ENCODE peak calls at places on chromosomes 12 and 14, in nine cellular contexts. B is mammary epithelial cell, P is keratinocyte, R is GM23338, I is fibroblast of lung, V is hepatocyte, K is DND-41, T is neural progenitor cell, D is astrocyte. W is an unnamed sample.

GRCh38 chr12:60205500-60205899 is 609.7 kb downstream of the SLC16A7 start:
- DNase-seq in B (peak; percentile 49), P (no peak), R (peak; percentile 30), I (peak; percentile 25), V (peak; percentile 17), K (no peak), T (peak; percentile 10), D (peak; percentile 57), W (no peak)

GRCh38 chr12:115023279-115023678 is 339.3 kb upstream of the TBX3 start:
- DNase-seq in B (no peak), P (no peak), R (no peak), I (peak; percentile 77), V (no peak), K (no peak), T (no peak), D (peak; percentile 6), W (no peak)

GRCh38 chr14:57822081-57822480 is 43.8 kb downstream of the SLC35F4 start:
- DNase-seq in B (peak; percentile 56), P (no peak), R (no peak), I (no peak), V (no peak), K (no peak), T (no peak), D (no peak), W (no peak)

GRCh38 chr14:74014299-74014698 is 4.8 kb downstream of the ENTPD5 start:
- DNase-seq in B (no peak), P (no peak), R (no peak), I (peak; percentile 21), V (peak; percentile 44), K (no peak), T (no peak), D (no peak), W (no peak)

GRCh38 chr12:81949721-81950120 is 190.6 kb upstream of the PPFIA2 start:
- DNase-seq in B (no peak), P (no peak), R (no peak), I (no peak), V (no peak), K (no peak), T (no peak), D (no peak), W (no peak)

GRCh38 chr12:69534389-69534822 is 50.9 kb upstream of the CCT2 start:
- DNase-seq in B (peak; percentile 98), P (peak; percentile 56), R (peak; percentile 96), I (peak; percentile 100), V (peak; percentile 89), K (no peak), T (peak; percentile 61), D (peak; percentile 100), W (peak; percentile 94)

GRCh38 chr14:24662753-24663152 is 28.8 kb upstream of the GZMB start:
- DNase-seq in B (no peak), P (no peak), R (peak; percentile 41), I (no peak), V (no peak), K (peak; percentile 12), T (no peak), D (no peak), W (no peak)

GRCh38 chr12:50924131-50924438 is 28.3 kb upstream of the HIGD1C start:
- DNase-seq in B (no peak), P (no peak), R (no peak), I (no peak), V (no peak), K (no peak), T (no peak), D (peak; percentile 17), W (no peak)

GRCh38 chr12:88946377-88946997 is 366.2 kb upstream of the KITLG start:
- DNase-seq in B (peak; percentile 69), P (peak; percentile 63), R (no peak), I (peak; percentile 85), V (no peak), K (no peak), T (no peak), D (peak; percentile 88), W (peak; percentile 88)

GRCh38 chr14:25113394-25113793 is 63.4 kb upstream of the STXBP6 start:
- DNase-seq in B (no peak), P (no peak), R (no peak), I (no peak), V (no peak), K (no peak), T (no peak), D (no peak), W (no peak)

GRCh38 chr12:27331299-27331926 is 1.2 kb upstream of the BMAL2 start:
- DNase-seq in B (peak; percentile 99), P (peak; percentile 96), R (no peak), I (peak; percentile 86), V (peak; percentile 67), K (no peak), T (no peak), D (peak; percentile 95), W (peak; percentile 63)

GRCh38 chr14:88143817-88144216 is 138.9 kb downstream of the GPR65 start:
- DNase-seq in B (no peak), P (no peak), R (peak; percentile 51), I (no peak), V (no peak), K (no peak), T (peak; percentile 9), D (no peak), W (no peak)

GRCh38 chr12:88575361-88575959 is 4.8 kb downstream of the KITLG start:
- DNase-seq in B (no peak), P (no peak), R (no peak), I (peak; percentile 47), V (no peak), K (no peak), T (no peak), D (no peak), W (no peak)

GRCh38 chr14:24382103-24382377 is 14.1 kb downstream of the NFATC4 start:
- DNase-seq in B (no peak), P (no peak), R (no peak), I (no peak), V (no peak), K (no peak), T (no peak), D (no peak), W (no peak)

GRCh38 chr14:33660248-33660647 is 290.6 kb downstream of the EGLN3 start:
- DNase-seq in B (no peak), P (no peak), R (no peak), I (no peak), V (no peak), K (no peak), T (no peak), D (no peak), W (no peak)

GRCh38 chr12:25929096-25929637 is 29.3 kb upstream of the RASSF8 start:
- DNase-seq in B (peak; percentile 74), P (no peak), R (no peak), I (no peak), V (no peak), K (no peak), T (no peak), D (peak; percentile 14), W (no peak)

GRCh38 chr14:31206536-31207286 is 882 bp downstream of the HECTD1 start:
- DNase-seq in B (no peak), P (no peak), R (peak; percentile 59), I (peak; percentile 30), V (peak; percentile 40), K (no peak), T (peak; percentile 43), D (peak; percentile 25), W (peak; percentile 64)

GRCh38 chr14:66401447-66402095 is 84.6 kb upstream of the CCDC196 start:
- DNase-seq in B (peak; percentile 33), P (no peak), R (no peak), I (peak; percentile 4), V (no peak), K (no peak), T (peak; percentile 17), D (no peak), W (peak; percentile 6)

GRCh38 chr12:25051583-25052190 is 102.8 kb upstream of the BCAT1 start:
- DNase-seq in B (no peak), P (no peak), R (no peak), I (no peak), V (no peak), K (peak; percentile 86), T (no peak), D (no peak), W (peak; percentile 63)

GRCh38 chr14:72782817-72783216 is 111.1 kb downstream of the DPF3 start:
- DNase-seq in B (no peak), P (no peak), R (no peak), I (no peak), V (no peak), K (no peak), T (no peak), D (no peak), W (no peak)
- H3K27ac ChIP-seq in B (no peak overlapping the region), P (no peak overlapping the region), R (no peak overlapping the region), I (no peak overlapping the region), V (no peak overlapping the region), K (no peak overlapping the region), T (no peak overlapping the region), D (no peak overlapping the region), W (no peak overlapping the region)

DNA sequence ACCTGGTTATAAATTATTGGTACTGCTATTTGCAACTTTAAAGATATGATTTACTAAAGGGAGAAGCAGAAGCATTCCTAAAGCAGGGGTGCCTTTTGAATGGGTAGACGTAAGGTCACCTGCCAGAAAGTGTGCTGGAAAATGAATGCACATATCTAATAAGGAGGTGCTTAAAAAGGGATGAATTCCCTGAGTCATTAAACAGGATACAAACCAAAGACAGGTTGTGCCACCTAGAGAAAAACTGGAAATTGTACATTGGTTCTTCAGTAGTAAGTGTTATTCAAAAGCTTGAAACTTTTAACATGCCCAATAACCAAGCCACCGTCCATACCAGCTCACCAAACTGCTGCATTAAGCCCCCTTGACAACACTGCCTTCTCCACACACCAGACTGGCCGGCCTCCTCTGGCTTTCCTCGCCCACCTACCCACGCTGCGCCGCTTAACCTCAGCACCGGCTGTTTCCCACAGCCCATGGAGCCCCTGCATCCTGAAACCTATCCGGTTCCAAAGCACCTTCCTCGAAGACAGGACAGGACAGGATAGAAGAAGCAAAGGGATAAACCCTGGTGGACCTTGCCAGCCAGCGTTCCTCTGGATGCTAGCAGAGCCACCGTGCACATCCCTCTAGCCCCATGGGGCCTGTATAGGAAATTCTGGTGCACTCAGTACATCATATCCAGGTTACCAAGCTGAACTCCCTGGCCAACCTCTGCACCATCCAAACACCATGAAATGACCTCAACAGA is 201.5 kb upstream of the CAND1 start:
- DNase-seq in B (peak; percentile 54), P (no peak), R (peak; percentile 15), I (no peak), V (no peak), K (no peak), T (peak; percentile 20), D (no peak), W (no peak)
- TF ChIP-seq EZH2 in B (no peak), P (no peak), R (no peak), I (no peak), V (no peak), K (no peak), T (no peak), D (no peak), W (no peak)

GRCh38 chr12:104522985-104523719 is 66.4 kb downstream of the CHST11 start:
- DNase-seq in B (no peak), P (no peak), R (no peak), I (no peak), V (no peak), K (no peak), T (no peak), D (no peak), W (peak; percentile 34)
- H2AFZ ChIP-seq in B (no peak overlapping the region), P (no peak overlapping the region), R (no peak overlapping the region), I (no peak overlapping the region), V (no peak overlapping the region), K (no peak overlapping the region), T (no peak overlapping the region), D (no peak overlapping the region), W (peak overlapping the region; percentile 24)

DNA sequence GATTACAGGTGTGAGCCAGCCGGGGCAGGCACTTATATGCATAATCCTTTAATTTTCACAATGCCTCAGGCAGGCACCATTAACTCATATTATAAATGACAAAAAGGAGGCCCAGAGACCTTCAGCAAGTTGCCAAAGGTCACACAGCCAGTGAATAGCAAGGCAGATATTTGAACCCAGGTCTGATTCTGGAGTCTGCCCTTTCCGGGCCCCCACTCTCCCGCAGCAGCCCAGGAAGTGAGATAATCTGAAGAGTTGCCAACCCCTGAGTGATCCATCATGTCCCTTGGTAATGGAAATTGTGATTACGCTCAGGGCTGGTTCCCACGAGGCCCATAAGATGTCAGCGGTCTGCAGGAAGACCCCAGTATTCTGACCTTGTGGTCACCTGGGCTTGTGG is 95.3 kb upstream of the MED13L start:
- DNase-seq in B (no peak), P (no peak), R (no peak), I (peak; percentile 18), V (no peak), K (no peak), T (no peak), D (peak; percentile 64), W (no peak)
- H3K27ac ChIP-seq in B (no peak overlapping the region), P (no peak overlapping the region), R (no peak overlapping the region), I (no peak overlapping the region), V (no peak overlapping the region), K (no peak overlapping the region), T (no peak overlapping the region), D (no peak overlapping the region), W (no peak overlapping the region)